ENCODE peak calls at places on chromosome 13, in eight cellular contexts. G is lower lobe of right lung; M is hepatocyte; U is CD8-positive, alpha-beta T cell; A is IMR-90; Q is CD4-positive, alpha-beta T cell; O is right cardiac atrium; R is HepG2. J is an unnamed sample.

GRCh38 chr13:73602295-73602694 is 531.9 kb downstream of the KLF12 start:
- DNase-seq in G (no peak), M (peak), U (no peak), A (peak), Q (no peak), O (no peak), R (peak), J (no peak)

GRCh38 chr13:59780058-59780457 is 383.7 kb downstream of the DIAPH3 start:
- DNase-seq in G (no peak), M (no peak), U (no peak), A (peak), Q (no peak), O (no peak), R (no peak), J (no peak)

GRCh38 chr13:111905609-111905945 is 161.4 kb upstream of the SOX1 start:
- DNase-seq in G (no peak), M (no peak), U (no peak), A (no peak), Q (no peak), O (no peak), R (no peak), J (no peak)

GRCh38 chr13:49814551-49815270 is 22.2 kb upstream of the KPNA3 start:
- DNase-seq in G (no peak), M (no peak), U (no peak), A (peak), Q (no peak), O (no peak), R (peak), J (no peak)

GRCh38 chr13:26923824-26924605 is 163.4 kb upstream of the GPR12 start:
- DNase-seq in G (no peak), M (peak), U (no peak), A (peak), Q (no peak), O (no peak), R (no peak), J (no peak)

GRCh38 chr13:85725433-85725832 is 73.8 kb downstream of the SLITRK6 start:
- DNase-seq in G (no peak), M (no peak), U (no peak), A (no peak), Q (no peak), O (no peak), R (no peak), J (no peak)

GRCh38 chr13:105642511-105642958 is 892.9 kb downstream of the EFNB2 start:
- DNase-seq in G (no peak), M (no peak), U (no peak), A (peak), Q (no peak), O (no peak), R (no peak), J (no peak)

GRCh38 chr13:44415815-44416214 is 42.2 kb downstream of the SERP2 start:
- DNase-seq in G (no peak), M (no peak), U (no peak), A (no peak), Q (no peak), O (no peak), R (no peak), J (no peak)

GRCh38 chr13:59570204-59570603 is 593.5 kb downstream of the DIAPH3 start:
- DNase-seq in G (no peak), M (no peak), U (no peak), A (no peak), Q (no peak), O (no peak), R (no peak), J (no peak)

GRCh38 chr13:42819712-42820111 is 38.3 kb downstream of the FAM216B start:
- DNase-seq in G (no peak), M (no peak), U (no peak), A (no peak), Q (no peak), O (no peak), R (no peak), J (no peak)

GRCh38 chr13:101757446-101758039 is 305.1 kb downstream of the ITGBL1 start:
- DNase-seq in G (no peak), M (peak), U (no peak), A (peak), Q (no peak), O (no peak), R (no peak), J (no peak)

GRCh38 chr13:35953537-35954206 is 177.5 kb downstream of the DCLK1 start:
- DNase-seq in G (peak), M (peak), U (no peak), A (peak), Q (no peak), O (peak), R (peak), J (peak)

GRCh38 chr13:110680852-110681251 is 25.1 kb downstream of the CARS2 start:
- DNase-seq in G (no peak), M (no peak), U (no peak), A (no peak), Q (peak), O (no peak), R (peak), J (peak)
- H3K27ac ChIP-seq in G (no peak), M (no peak), U (no peak), A (no peak), Q (no peak), O (no peak), R (no peak), J (no peak)

DNA sequence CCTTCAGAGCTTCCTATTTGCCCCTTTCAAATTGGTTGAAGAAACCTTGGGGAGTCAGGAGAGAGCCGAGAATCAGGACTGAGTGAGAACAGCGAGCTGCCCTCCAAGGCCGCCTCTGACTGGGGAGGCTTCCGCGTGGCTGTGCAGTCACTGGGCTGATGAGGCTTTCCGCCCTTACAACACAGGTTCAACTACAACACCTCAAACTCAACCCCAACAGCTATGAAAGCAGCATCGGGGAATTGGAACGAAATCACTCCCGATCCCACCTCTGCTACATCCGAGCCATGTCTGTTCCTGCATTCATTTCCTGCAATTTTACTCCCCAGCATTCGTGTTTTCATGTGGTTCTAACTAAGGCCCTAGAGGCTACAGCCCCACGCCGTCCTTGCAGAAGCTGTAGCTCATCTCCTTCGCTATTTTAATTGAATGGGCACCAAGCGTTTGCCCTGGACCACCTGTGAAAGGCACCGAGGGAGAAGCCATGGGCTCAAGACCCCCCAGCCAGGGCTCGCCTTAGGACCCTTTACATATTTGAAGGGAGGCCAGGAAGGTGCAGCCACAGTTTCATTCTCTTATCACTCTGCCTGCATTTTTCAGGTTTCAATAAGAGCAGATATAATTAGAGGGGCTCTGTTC is 12.3 kb upstream of the RASA3 start:
- DNase-seq in G (no peak), M (no peak), U (no peak), A (no peak), Q (no peak), O (no peak), R (no peak), J (no peak)
- H3K27ac ChIP-seq in G (no peak), M (no peak), U (peak), A (no peak), Q (peak), O (no peak), R (no peak), J (no peak)

DNA sequence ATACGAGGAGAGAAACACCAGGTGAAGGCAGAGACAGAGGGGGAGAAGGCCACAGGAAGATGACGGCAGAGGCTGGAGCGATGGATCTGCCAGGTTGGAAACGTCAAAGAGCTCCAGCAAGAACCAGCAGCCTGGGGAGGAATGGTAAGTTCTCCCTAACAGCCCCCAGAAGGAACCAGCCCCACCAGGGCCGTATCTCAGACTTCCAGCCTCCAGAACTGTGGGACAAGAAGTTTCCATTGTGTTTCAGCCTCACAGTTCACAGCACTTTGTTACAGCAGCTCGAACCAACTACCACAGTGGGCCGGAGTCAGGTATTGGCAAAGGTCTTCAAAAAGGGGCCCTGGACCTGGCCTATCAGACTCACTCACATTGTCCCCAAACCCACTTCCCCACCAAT is 89.2 kb upstream of the GPR183 start:
- DNase-seq in G (no peak), M (no peak), U (no peak), A (no peak), Q (no peak), O (no peak), R (no peak), J (no peak)
- H3K27ac ChIP-seq in G (no peak), M (no peak), U (no peak), A (no peak), Q (no peak), O (no peak), R (no peak), J (no peak)

GRCh38 chr13:100637380-100637779 is 37.2 kb downstream of the TMTC4 start:
- DNase-seq in G (no peak), M (no peak), U (no peak), A (no peak), Q (no peak), O (no peak), R (no peak), J (no peak)
- H3K27ac ChIP-seq in G (no peak), M (no peak), U (no peak), A (no peak), Q (no peak), O (no peak), R (no peak), J (no peak)

GRCh38 chr13:32117696-32118095 is 86.1 kb downstream of the FRY start:
- DNase-seq in G (peak), M (no peak), U (no peak), A (peak), Q (no peak), O (peak), R (no peak), J (no peak)
- H3K27ac ChIP-seq in G (peak), M (no peak), U (no peak), A (no peak), Q (no peak), O (peak), R (no peak), J (no peak)

DNA sequence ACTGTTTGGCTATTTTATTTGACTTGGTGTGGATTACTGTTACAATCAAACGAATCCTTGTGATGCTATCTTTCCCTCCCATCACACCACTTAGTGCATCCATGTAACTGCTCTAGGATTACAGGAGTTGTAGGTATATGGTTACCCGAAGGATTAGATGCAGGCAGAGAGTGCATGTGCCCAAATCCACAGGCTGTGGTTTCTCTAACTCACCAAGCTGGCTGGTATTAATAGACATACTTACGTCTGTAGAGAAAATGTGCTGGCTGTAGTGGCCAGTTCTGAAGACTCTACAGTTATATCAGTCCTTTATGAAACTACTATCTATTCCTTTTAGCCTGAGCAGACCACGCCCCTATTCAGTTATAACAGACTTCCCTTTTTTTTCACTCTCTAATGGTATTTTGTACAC is 1.1 kb upstream of the HMGB1 start:
- DNase-seq in G (no peak), M (no peak), U (no peak), A (peak), Q (no peak), O (no peak), R (no peak), J (no peak)
- H3K27ac ChIP-seq in G (no peak), M (no peak), U (no peak), A (no peak), Q (no peak), O (no peak), R (no peak), J (no peak)

DNA sequence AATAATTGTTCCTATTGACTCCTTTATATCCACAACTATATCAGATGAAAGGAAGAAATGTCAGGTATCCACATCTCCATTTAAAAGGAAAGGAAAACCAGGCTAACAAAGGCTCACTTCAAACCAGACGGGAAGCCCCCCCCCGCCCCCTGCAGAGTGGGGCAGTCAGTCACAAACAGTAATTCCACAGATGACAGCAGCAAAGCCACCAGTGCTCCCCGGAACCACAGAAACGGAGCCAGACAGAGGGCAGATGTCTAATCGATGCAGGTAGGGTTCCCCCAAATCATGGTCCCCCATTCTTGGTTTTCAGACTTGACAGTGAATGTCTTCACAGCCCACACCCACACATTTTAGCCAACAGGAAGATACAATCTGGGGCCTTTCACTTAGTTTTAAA is 100.8 kb downstream of the STK24 start:
- DNase-seq in G (no peak), M (no peak), U (no peak), A (no peak), Q (peak), O (no peak), R (no peak), J (no peak)
- H3K27ac ChIP-seq in G (peak), M (peak), U (peak), A (peak), Q (peak), O (no peak), R (peak), J (no peak)

GRCh38 chr13:33637978-33638743 is 179.8 kb upstream of the RFC3 start:
- DNase-seq in G (no peak), M (no peak), U (no peak), A (peak), Q (no peak), O (no peak), R (no peak), J (no peak)

GRCh38 chr13:33640832-33641231 is 177.1 kb upstream of the RFC3 start:
- DNase-seq in G (no peak), M (no peak), U (no peak), A (peak), Q (no peak), O (no peak), R (peak), J (no peak)

GRCh38 chr13:33636955-33637670 is 180.8 kb upstream of the RFC3 start:
- DNase-seq in G (no peak), M (no peak), U (no peak), A (peak), Q (no peak), O (no peak), R (no peak), J (no peak)

GRCh38 chr13:33639640-33640080 is 178.3 kb upstream of the RFC3 start:
- DNase-seq in G (no peak), M (no peak), U (no peak), A (no peak), Q (no peak), O (no peak), R (peak), J (no peak)

GRCh38 chr13:33639158-33639557 is 178.8 kb upstream of the RFC3 start:
- DNase-seq in G (no peak), M (peak), U (no peak), A (peak), Q (no peak), O (no peak), R (peak), J (no peak)
- H3K27ac ChIP-seq in G (no peak), M (peak), U (no peak), A (no peak), Q (no peak), O (no peak), R (peak), J (no peak)

GRCh38 chr13:32863596-32863995 is 152.6 kb upstream of the KL start:
- DNase-seq in G (no peak), M (no peak), U (no peak), A (no peak), Q (no peak), O (no peak), R (no peak), J (no peak)
- H3K27ac ChIP-seq in G (no peak), M (no peak), U (no peak), A (no peak), Q (no peak), O (no peak), R (no peak), J (no peak)